ENCODE peak calls at places on chromosomes 4 and X, in ten cellular contexts. One of them, this sample, is unnamed.

GRCh38 chr4:7872264-7872771 is 67.3 kb downstream of the AFAP1 start:
- DNase-seq in fibroblast of lung: peak; percentile 96
- DNase-seq in activated naive CD4-positive, alpha-beta T cell treated with anti-CD3 and anti-CD28 coated beads, Interleukin-2, amount 10 ng/mL, durations not matched to agents 7 days and 5 days: no peak
- DNase-seq in breast epithelium: no peak
- DNase-seq in CMK: no peak
- DNase-seq in NAMALWA: no peak
- DNase-seq in HS-27A: peak; percentile 93
- DNase-seq in NCI-H774: no peak
- DNase-seq in HuH-7.5: no peak
- DNase-seq in hypothalamus: no peak
- DNase-seq in this sample: peak; percentile 96

GRCh38 chr4:132059227-132059626 is 1089.9 kb upstream of the PCDH10 start:
- DNase-seq in CMK: no peak
- DNase-seq in fibroblast of lung: no peak
- DNase-seq in activated naive CD4-positive, alpha-beta T cell treated with anti-CD3 and anti-CD28 coated beads, Interleukin-2, amount 10 ng/mL, durations not matched to agents 7 days and 5 days: no peak
- DNase-seq in hypothalamus: no peak
- DNase-seq in HuH-7.5: no peak
- DNase-seq in HS-27A: no peak
- DNase-seq in NCI-H774: no peak
- DNase-seq in NAMALWA: no peak
- DNase-seq in breast epithelium: no peak
- DNase-seq in this sample: no peak

GRCh38 chr4:150237110-150237852 is 159.0 kb downstream of the DCLK2 start:
- DNase-seq in HS-27A: peak; percentile 84
- DNase-seq in CMK: no peak
- DNase-seq in hypothalamus: no peak
- DNase-seq in NCI-H774: no peak
- DNase-seq in HuH-7.5: no peak
- DNase-seq in fibroblast of lung: peak; percentile 99
- DNase-seq in breast epithelium: no peak
- DNase-seq in activated naive CD4-positive, alpha-beta T cell treated with anti-CD3 and anti-CD28 coated beads, Interleukin-2, amount 10 ng/mL, durations not matched to agents 7 days and 5 days: no peak
- DNase-seq in NAMALWA: no peak
- DNase-seq in this sample: peak; percentile 98

GRCh38 chrX:48833531-48834138 is 1.8 kb downstream of the PCSK1N start:
- DNase-seq in CMK: no peak
- DNase-seq in hypothalamus: no peak
- DNase-seq in HuH-7.5: peak; percentile 70
- DNase-seq in activated naive CD4-positive, alpha-beta T cell treated with anti-CD3 and anti-CD28 coated beads, Interleukin-2, amount 10 ng/mL, durations not matched to agents 7 days and 5 days: no peak
- DNase-seq in NAMALWA: no peak
- DNase-seq in fibroblast of lung: no peak
- DNase-seq in HS-27A: no peak
- DNase-seq in NCI-H774: no peak
- DNase-seq in breast epithelium: no peak
- DNase-seq in this sample: no peak

GRCh38 chr4:7845493-7846124 is 94.1 kb downstream of the AFAP1 start:
- DNase-seq in hypothalamus: no peak
- DNase-seq in activated naive CD4-positive, alpha-beta T cell treated with anti-CD3 and anti-CD28 coated beads, Interleukin-2, amount 10 ng/mL, durations not matched to agents 7 days and 5 days: no peak
- DNase-seq in HuH-7.5: no peak
- DNase-seq in NAMALWA: peak; percentile 33
- DNase-seq in HS-27A: no peak
- DNase-seq in NCI-H774: no peak
- DNase-seq in fibroblast of lung: no peak
- DNase-seq in CMK: no peak
- DNase-seq in breast epithelium: no peak
- DNase-seq in this sample: no peak

GRCh38 chr4:100803751-100804150 is 285.9 kb upstream of the EMCN start:
- DNase-seq in fibroblast of lung: no peak
- DNase-seq in hypothalamus: no peak
- DNase-seq in activated naive CD4-positive, alpha-beta T cell treated with anti-CD3 and anti-CD28 coated beads, Interleukin-2, amount 10 ng/mL, durations not matched to agents 7 days and 5 days: no peak
- DNase-seq in CMK: no peak
- DNase-seq in HuH-7.5: no peak
- DNase-seq in breast epithelium: no peak
- DNase-seq in NCI-H774: no peak
- DNase-seq in HS-27A: no peak
- DNase-seq in NAMALWA: no peak
- DNase-seq in this sample: no peak

GRCh38 chrX:70042399-70043371 is 7.1 kb downstream of the AWAT2 start:
- DNase-seq in activated naive CD4-positive, alpha-beta T cell treated with anti-CD3 and anti-CD28 coated beads, Interleukin-2, amount 10 ng/mL, durations not matched to agents 7 days and 5 days: no peak
- DNase-seq in fibroblast of lung: no peak
- DNase-seq in NCI-H774: no peak
- DNase-seq in hypothalamus: no peak
- DNase-seq in CMK: no peak
- DNase-seq in NAMALWA: no peak
- DNase-seq in HS-27A: no peak
- DNase-seq in HuH-7.5: no peak
- DNase-seq in breast epithelium: no peak
- DNase-seq in this sample: no peak

GRCh38 chr4:148240241-148240640 is 202.0 kb downstream of the NR3C2 start:
- DNase-seq in breast epithelium: no peak
- DNase-seq in hypothalamus: no peak
- DNase-seq in HuH-7.5: no peak
- DNase-seq in fibroblast of lung: no peak
- DNase-seq in HS-27A: no peak
- DNase-seq in NCI-H774: no peak
- DNase-seq in NAMALWA: no peak
- DNase-seq in CMK: no peak
- DNase-seq in activated naive CD4-positive, alpha-beta T cell treated with anti-CD3 and anti-CD28 coated beads, Interleukin-2, amount 10 ng/mL, durations not matched to agents 7 days and 5 days: no peak
- DNase-seq in this sample: no peak

GRCh38 chr4:10947898-10948297 is 263.3 kb upstream of the CLNK start:
- DNase-seq in NCI-H774: no peak
- DNase-seq in hypothalamus: no peak
- DNase-seq in HuH-7.5: no peak
- DNase-seq in activated naive CD4-positive, alpha-beta T cell treated with anti-CD3 and anti-CD28 coated beads, Interleukin-2, amount 10 ng/mL, durations not matched to agents 7 days and 5 days: no peak
- DNase-seq in breast epithelium: no peak
- DNase-seq in fibroblast of lung: no peak
- DNase-seq in CMK: no peak
- DNase-seq in NAMALWA: no peak
- DNase-seq in HS-27A: no peak
- DNase-seq in this sample: no peak

GRCh38 chr4:41215969-41216293 is 1.6 kb upstream of the APBB2 start:
- DNase-seq in NAMALWA: no peak
- DNase-seq in fibroblast of lung: no peak
- DNase-seq in CMK: no peak
- DNase-seq in HuH-7.5: no peak
- DNase-seq in HS-27A: no peak
- DNase-seq in hypothalamus: no peak
- DNase-seq in breast epithelium: no peak
- DNase-seq in NCI-H774: no peak
- DNase-seq in activated naive CD4-positive, alpha-beta T cell treated with anti-CD3 and anti-CD28 coated beads, Interleukin-2, amount 10 ng/mL, durations not matched to agents 7 days and 5 days: no peak
- DNase-seq in this sample: no peak

GRCh38 chr4:169416997-169417396 is 146.2 kb upstream of the SH3RF1 start:
- DNase-seq in NCI-H774: no peak
- DNase-seq in hypothalamus: no peak
- DNase-seq in CMK: no peak
- DNase-seq in HS-27A: no peak
- DNase-seq in breast epithelium: no peak
- DNase-seq in activated naive CD4-positive, alpha-beta T cell treated with anti-CD3 and anti-CD28 coated beads, Interleukin-2, amount 10 ng/mL, durations not matched to agents 7 days and 5 days: no peak
- DNase-seq in NAMALWA: no peak
- DNase-seq in fibroblast of lung: peak; percentile 72
- DNase-seq in HuH-7.5: no peak
- DNase-seq in this sample: peak; percentile 64

GRCh38 chr4:780730-781492 is 45.0 kb downstream of the CPLX1 start:
- DNase-seq in breast epithelium: no peak
- DNase-seq in activated naive CD4-positive, alpha-beta T cell treated with anti-CD3 and anti-CD28 coated beads, Interleukin-2, amount 10 ng/mL, durations not matched to agents 7 days and 5 days: no peak
- DNase-seq in hypothalamus: no peak
- DNase-seq in CMK: no peak
- DNase-seq in NAMALWA: no peak
- DNase-seq in fibroblast of lung: no peak
- DNase-seq in HS-27A: no peak
- DNase-seq in HuH-7.5: no peak
- DNase-seq in NCI-H774: no peak
- DNase-seq in this sample: no peak

GRCh38 chr4:96183630-96184029 is 343.7 kb downstream of the PDHA2 start:
- DNase-seq in HuH-7.5: no peak
- DNase-seq in activated naive CD4-positive, alpha-beta T cell treated with anti-CD3 and anti-CD28 coated beads, Interleukin-2, amount 10 ng/mL, durations not matched to agents 7 days and 5 days: no peak
- DNase-seq in NAMALWA: no peak
- DNase-seq in NCI-H774: peak; percentile 62
- DNase-seq in fibroblast of lung: no peak
- DNase-seq in CMK: no peak
- DNase-seq in hypothalamus: no peak
- DNase-seq in breast epithelium: no peak
- DNase-seq in HS-27A: no peak
- DNase-seq in this sample: no peak

GRCh38 chr4:1748465-1748995 is 27.2 kb downstream of the TACC3 start:
- DNase-seq in breast epithelium: peak; percentile 72
- DNase-seq in HuH-7.5: peak; percentile 99
- DNase-seq in CMK: no peak
- DNase-seq in fibroblast of lung: peak; percentile 37
- DNase-seq in NAMALWA: peak; percentile 91
- DNase-seq in HS-27A: no peak
- DNase-seq in activated naive CD4-positive, alpha-beta T cell treated with anti-CD3 and anti-CD28 coated beads, Interleukin-2, amount 10 ng/mL, durations not matched to agents 7 days and 5 days: peak; percentile 90
- DNase-seq in NCI-H774: peak; percentile 49
- DNase-seq in hypothalamus: peak; percentile 55
- DNase-seq in this sample: no peak

GRCh38 chr4:8090312-8090711 is 68.3 kb downstream of the ABLIM2 start:
- DNase-seq in activated naive CD4-positive, alpha-beta T cell treated with anti-CD3 and anti-CD28 coated beads, Interleukin-2, amount 10 ng/mL, durations not matched to agents 7 days and 5 days: peak; percentile 29
- DNase-seq in hypothalamus: no peak
- DNase-seq in HuH-7.5: no peak
- DNase-seq in breast epithelium: no peak
- DNase-seq in HS-27A: no peak
- DNase-seq in fibroblast of lung: peak; percentile 71
- DNase-seq in CMK: no peak
- DNase-seq in NCI-H774: no peak
- DNase-seq in NAMALWA: peak; percentile 21
- DNase-seq in this sample: peak; percentile 54

GRCh38 chr4:140025470-140025869 is 128.5 kb downstream of the MAML3 start:
- DNase-seq in CMK: no peak
- DNase-seq in hypothalamus: no peak
- DNase-seq in activated naive CD4-positive, alpha-beta T cell treated with anti-CD3 and anti-CD28 coated beads, Interleukin-2, amount 10 ng/mL, durations not matched to agents 7 days and 5 days: no peak
- DNase-seq in breast epithelium: no peak
- DNase-seq in fibroblast of lung: no peak
- DNase-seq in HuH-7.5: no peak
- DNase-seq in HS-27A: no peak
- DNase-seq in NAMALWA: no peak
- DNase-seq in NCI-H774: no peak
- DNase-seq in this sample: no peak

GRCh38 chrX:130139474-130140201 is 26.0 kb downstream of the AIFM1 start:
- DNase-seq in activated naive CD4-positive, alpha-beta T cell treated with anti-CD3 and anti-CD28 coated beads, Interleukin-2, amount 10 ng/mL, durations not matched to agents 7 days and 5 days: no peak
- DNase-seq in hypothalamus: no peak
- DNase-seq in HS-27A: no peak
- DNase-seq in CMK: no peak
- DNase-seq in fibroblast of lung: peak; percentile 10
- DNase-seq in HuH-7.5: no peak
- DNase-seq in breast epithelium: no peak
- DNase-seq in NCI-H774: no peak
- DNase-seq in NAMALWA: no peak
- DNase-seq in this sample: no peak

GRCh38 chr4:82594466-82594865 is 32.7 kb upstream of the TMEM150C start:
- DNase-seq in hypothalamus: no peak
- DNase-seq in CMK: no peak
- DNase-seq in breast epithelium: no peak
- DNase-seq in NCI-H774: no peak
- DNase-seq in activated naive CD4-positive, alpha-beta T cell treated with anti-CD3 and anti-CD28 coated beads, Interleukin-2, amount 10 ng/mL, durations not matched to agents 7 days and 5 days: no peak
- DNase-seq in fibroblast of lung: peak; percentile 30
- DNase-seq in HS-27A: no peak
- DNase-seq in HuH-7.5: no peak
- DNase-seq in NAMALWA: no peak
- DNase-seq in this sample: peak; percentile 20

GRCh38 chr4:83389037-83389755 is 54.5 kb upstream of the HPSE start:
- DNase-seq in HuH-7.5: no peak
- DNase-seq in HS-27A: no peak
- DNase-seq in NAMALWA: no peak
- DNase-seq in CMK: no peak
- DNase-seq in activated naive CD4-positive, alpha-beta T cell treated with anti-CD3 and anti-CD28 coated beads, Interleukin-2, amount 10 ng/mL, durations not matched to agents 7 days and 5 days: no peak
- DNase-seq in breast epithelium: no peak
- DNase-seq in fibroblast of lung: no peak
- DNase-seq in NCI-H774: no peak
- DNase-seq in hypothalamus: no peak
- DNase-seq in this sample: no peak

GRCh38 chrX:29275928-29276327 is 688.7 kb downstream of the IL1RAPL1 start:
- DNase-seq in HuH-7.5: no peak
- DNase-seq in hypothalamus: no peak
- DNase-seq in CMK: no peak
- DNase-seq in fibroblast of lung: no peak
- DNase-seq in NCI-H774: no peak
- DNase-seq in breast epithelium: no peak
- DNase-seq in HS-27A: no peak
- DNase-seq in activated naive CD4-positive, alpha-beta T cell treated with anti-CD3 and anti-CD28 coated beads, Interleukin-2, amount 10 ng/mL, durations not matched to agents 7 days and 5 days: no peak
- DNase-seq in NAMALWA: no peak
- DNase-seq in this sample: no peak

GRCh38 chr4:38678078-38678477 is 14.1 kb downstream of the KLF3 start:
- DNase-seq in activated naive CD4-positive, alpha-beta T cell treated with anti-CD3 and anti-CD28 coated beads, Interleukin-2, amount 10 ng/mL, durations not matched to agents 7 days and 5 days: no peak
- DNase-seq in CMK: no peak
- DNase-seq in NAMALWA: no peak
- DNase-seq in NCI-H774: no peak
- DNase-seq in breast epithelium: no peak
- DNase-seq in HuH-7.5: no peak
- DNase-seq in fibroblast of lung: peak; percentile 99
- DNase-seq in hypothalamus: no peak
- DNase-seq in HS-27A: no peak
- DNase-seq in this sample: peak; percentile 99

GRCh38 chrX:36867143-36867542 is 141.0 kb upstream of the FAM47C start:
- DNase-seq in activated naive CD4-positive, alpha-beta T cell treated with anti-CD3 and anti-CD28 coated beads, Interleukin-2, amount 10 ng/mL, durations not matched to agents 7 days and 5 days: no peak
- DNase-seq in CMK: no peak
- DNase-seq in HuH-7.5: no peak
- DNase-seq in NAMALWA: peak; percentile 35
- DNase-seq in hypothalamus: no peak
- DNase-seq in fibroblast of lung: peak; percentile 2
- DNase-seq in HS-27A: no peak
- DNase-seq in NCI-H774: peak; percentile 1
- DNase-seq in breast epithelium: no peak
- DNase-seq in this sample: peak; percentile 1

GRCh38 chr4:105457997-105458396 is 15.9 kb downstream of the PPA2 start:
- DNase-seq in hypothalamus: no peak
- DNase-seq in activated naive CD4-positive, alpha-beta T cell treated with anti-CD3 and anti-CD28 coated beads, Interleukin-2, amount 10 ng/mL, durations not matched to agents 7 days and 5 days: no peak
- DNase-seq in fibroblast of lung: peak; percentile 36
- DNase-seq in CMK: no peak
- DNase-seq in HS-27A: no peak
- DNase-seq in NAMALWA: no peak
- DNase-seq in breast epithelium: no peak
- DNase-seq in NCI-H774: no peak
- DNase-seq in HuH-7.5: no peak
- DNase-seq in this sample: peak; percentile 25

GRCh38 chrX:750263-750662 is 119.7 kb downstream of the SHOX start:
- DNase-seq in NAMALWA: peak; percentile 6
- DNase-seq in HuH-7.5: no peak
- DNase-seq in NCI-H774: no peak
- DNase-seq in CMK: no peak
- DNase-seq in HS-27A: no peak
- DNase-seq in breast epithelium: no peak
- DNase-seq in hypothalamus: no peak
- DNase-seq in activated naive CD4-positive, alpha-beta T cell treated with anti-CD3 and anti-CD28 coated beads, Interleukin-2, amount 10 ng/mL, durations not matched to agents 7 days and 5 days: no peak
- DNase-seq in fibroblast of lung: no peak
- DNase-seq in this sample: no peak

GRCh38 chr4:8689741-8690140 is 97.2 kb downstream of the CPZ start:
- DNase-seq in hypothalamus: no peak
- DNase-seq in NAMALWA: no peak
- DNase-seq in fibroblast of lung: no peak
- DNase-seq in NCI-H774: no peak
- DNase-seq in HuH-7.5: no peak
- DNase-seq in CMK: no peak
- DNase-seq in breast epithelium: peak; percentile 14
- DNase-seq in HS-27A: no peak
- DNase-seq in activated naive CD4-positive, alpha-beta T cell treated with anti-CD3 and anti-CD28 coated beads, Interleukin-2, amount 10 ng/mL, durations not matched to agents 7 days and 5 days: no peak
- DNase-seq in this sample: no peak

GRCh38 chr4:75598390-75598789 is 31.9 kb downstream of the CDKL2 start:
- DNase-seq in CMK: no peak
- DNase-seq in hypothalamus: no peak
- DNase-seq in breast epithelium: no peak
- DNase-seq in HS-27A: no peak
- DNase-seq in HuH-7.5: no peak
- DNase-seq in NAMALWA: no peak
- DNase-seq in fibroblast of lung: peak; percentile 80
- DNase-seq in NCI-H774: no peak
- DNase-seq in activated naive CD4-positive, alpha-beta T cell treated with anti-CD3 and anti-CD28 coated beads, Interleukin-2, amount 10 ng/mL, durations not matched to agents 7 days and 5 days: no peak
- DNase-seq in this sample: peak; percentile 76

GRCh38 chrX:52556741-52557140 is 39.9 kb upstream of the XAGE1B start:
- DNase-seq in NCI-H774: no peak
- DNase-seq in HuH-7.5: no peak
- DNase-seq in breast epithelium: no peak
- DNase-seq in HS-27A: no peak
- DNase-seq in CMK: no peak
- DNase-seq in fibroblast of lung: no peak
- DNase-seq in NAMALWA: no peak
- DNase-seq in activated naive CD4-positive, alpha-beta T cell treated with anti-CD3 and anti-CD28 coated beads, Interleukin-2, amount 10 ng/mL, durations not matched to agents 7 days and 5 days: no peak
- DNase-seq in hypothalamus: no peak
- DNase-seq in this sample: no peak

This sample was measured in astrocyte.